ENCODE peak calls at places on chromosome 15, in six cellular contexts. Q, J, H, A, G and O are unnamed samples. For H3K4me1 and H3K9me3, the result is how much of the 10 kb centered on the place peaks cover.

GRCh38 chr15:69265347-69265955 is 33.3 kb upstream of the PAQR5 start:
- DNase-seq in A (no peak), J (no peak), H (peak), G (no peak), Q (no peak), O (peak)

GRCh38 chr15:78056714-78057269 is 20.7 kb downstream of the TBC1D2B start:
- DNase-seq in Q (no peak), H (no peak), A (no peak), G (no peak), J (no peak), O (no peak)

GRCh38 chr15:74399511-74400312 is 32.3 kb upstream of the CYP11A1 start:
- DNase-seq in H (no peak), A (no peak), G (no peak), J (no peak), Q (peak), O (no peak)

GRCh38 chr15:34808016-34808415 is 12.7 kb upstream of the ACTC1 start:
- DNase-seq in Q (no peak), G (no peak), J (no peak), A (no peak), H (no peak), O (no peak)

GRCh38 chr15:68620721-68621528 is 42.1 kb downstream of the CORO2B start:
- DNase-seq in A (no peak), Q (no peak), G (no peak), J (peak), H (peak), O (peak)

GRCh38 chr15:40766906-40767837 is 2.6 kb upstream of the C15orf62 start:
- DNase-seq in G (no peak), Q (no peak), H (no peak), J (no peak), A (no peak), O (no peak)

GRCh38 chr15:23546158-23546557 is 19.3 kb upstream of the MKRN3 start:
- DNase-seq in J (no peak), A (no peak), G (no peak), Q (no peak), H (no peak), O (no peak)

GRCh38 chr15:75348563-75349350 is 1.9 kb downstream of the NEIL1 start:
- DNase-seq in A (peak), Q (no peak), G (no peak), J (no peak), H (peak), O (peak)

GRCh38 chr15:69013726-69014406 is 629 bp upstream of the NOX5 start:
- DNase-seq in Q (no peak), H (no peak), G (no peak), J (no peak), A (no peak), O (no peak)

GRCh38 chr15:49865925-49866757 is 245.3 kb downstream of the DTWD1 start:
- DNase-seq in J (no peak), Q (no peak), G (peak), H (no peak), A (no peak), O (no peak)

GRCh38 chr15:90407871-90408317 is 19.9 kb downstream of the IQGAP1 start:
- DNase-seq in H (no peak), A (no peak), J (no peak), G (no peak), Q (peak), O (no peak)

GRCh38 chr15:73598540-73599195 is 34.5 kb downstream of the NPTN start:
- DNase-seq in H (no peak), Q (no peak), A (no peak), G (no peak), J (no peak), O (peak)

GRCh38 chr15:66152650-66153049 is 100.9 kb downstream of the MEGF11 start:
- DNase-seq in Q (no peak), A (no peak), H (no peak), G (no peak), J (no peak), O (no peak)

GRCh38 chr15:76274226-76274625 is 37.0 kb downstream of the ETFA start:
- DNase-seq in Q (no peak), A (no peak), G (no peak), H (no peak), J (no peak), O (no peak)

GRCh38 chr15:91039996-91040395 is 17.6 kb upstream of the VPS33B start:
- DNase-seq in Q (no peak), H (no peak), A (no peak), G (no peak), J (no peak), O (no peak)

GRCh38 chr15:41777421-41777973 is 3.2 kb downstream of the MAPKBP1 start:
- DNase-seq in A (no peak), H (no peak), J (no peak), G (no peak), Q (no peak), O (no peak)

GRCh38 chr15:90819850-90820249 is 48.5 kb upstream of the FURIN start:
- DNase-seq in Q (no peak), G (no peak), A (peak), J (no peak), H (no peak), O (no peak)

GRCh38 chr15:77002436-77002835 is 7.5 kb downstream of the PSTPIP1 start:
- DNase-seq in A (no peak), J (no peak), G (no peak), H (no peak), Q (no peak), O (peak)

GRCh38 chr15:80179025-80179759 is 26.4 kb downstream of the FAH start:
- DNase-seq in G (peak), J (no peak), A (no peak), H (no peak), Q (no peak), O (peak)

GRCh38 chr15:62112616-62113593 is 46.1 kb downstream of the C2CD4A start:
- DNase-seq in G (no peak), Q (no peak), H (no peak), A (no peak), J (no peak), O (peak)

GRCh38 chr15:78034495-78035191 is 42.9 kb downstream of the TBC1D2B start:
- DNase-seq in A (peak), G (no peak), J (no peak), H (no peak), Q (peak), O (no peak)

GRCh38 chr15:26294062-26294689 is 431.0 kb upstream of the ATP10A start:
- DNase-seq in H (peak), J (no peak), G (no peak), A (no peak), Q (no peak), O (no peak)

GRCh38 chr15:63843901-63844317 is 10.2 kb upstream of the HERC1 start:
- DNase-seq in A (no peak), Q (no peak), J (no peak), H (no peak), G (no peak), O (peak)

GRCh38 chr15:100908466-100908865 is 10.7 kb upstream of the LRRK1 start:
- DNase-seq in G (no peak), A (no peak), H (no peak), Q (no peak), J (no peak), O (no peak)

GRCh38 chr15:81098884-81099601 is 35.0 kb upstream of the CFAP161 start:
- DNase-seq in G (no peak), A (no peak), Q (no peak), J (peak), H (no peak), O (no peak)

GRCh38 chr15:34812369-34812768 is 17.0 kb upstream of the ACTC1 start:
- DNase-seq in J (no peak), H (no peak), A (no peak), G (no peak), Q (no peak), O (peak)

GRCh38 chr15:65066001-65066634 is 1.7 kb downstream of the RASL12 start:
- DNase-seq in G (no peak), A (no peak), Q (no peak), J (no peak), H (no peak), O (no peak)
- H3K4me1 ChIP-seq in G (under half), A (under half), Q (under half), J (half or more), H (under half), O (under half)

DNA sequence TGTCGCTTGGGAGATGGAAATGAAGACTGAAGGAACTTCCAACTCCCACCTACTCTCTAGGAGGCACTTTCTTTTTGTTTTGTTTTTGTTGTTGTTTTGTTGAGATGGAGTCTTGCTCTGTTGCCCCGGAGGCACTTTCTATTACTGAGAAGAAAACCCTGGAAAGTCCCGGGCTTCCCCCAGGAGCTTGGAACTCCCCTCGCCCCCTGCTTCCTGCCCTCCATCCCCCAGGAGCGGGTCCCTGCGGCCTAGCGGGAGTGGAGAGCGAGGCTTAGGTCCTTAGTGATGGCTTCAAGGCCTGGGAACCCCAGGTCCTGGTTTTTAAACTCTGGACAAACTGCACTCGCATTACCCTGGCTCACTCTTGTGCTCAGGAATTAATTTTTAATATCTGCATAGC is 195.7 kb downstream of the OCA2 start:
- DNase-seq in H (no peak), G (no peak), Q (no peak), J (no peak), A (no peak), O (no peak)
- H3K9me3 ChIP-seq in H (under half), G (under half), Q (under half), J (under half), A (under half), O (under half)

GRCh38 chr15:98860647-98861041 is 146.9 kb downstream of the PGPEP1L start:
- DNase-seq in H (no peak), Q (no peak), A (no peak), G (no peak), J (no peak), O (no peak)

GRCh38 chr15:98863983-98864382 is 143.6 kb downstream of the PGPEP1L start:
- DNase-seq in G (no peak), A (no peak), J (no peak), H (no peak), Q (no peak), O (no peak)

GRCh38 chr15:98859149-98859548 is 148.4 kb downstream of the PGPEP1L start:
- DNase-seq in J (no peak), H (no peak), G (no peak), A (no peak), Q (no peak), O (no peak)

GRCh38 chr15:98858610-98859023 is 149.0 kb downstream of the PGPEP1L start:
- DNase-seq in J (no peak), A (peak), G (no peak), H (no peak), Q (no peak), O (no peak)

GRCh38 chr15:98861188-98861587 is 146.4 kb downstream of the PGPEP1L start:
- DNase-seq in H (no peak), A (no peak), J (no peak), Q (no peak), G (no peak), O (no peak)
- H3K4me1 ChIP-seq in H (under half), A (under half), J (half or more), Q (under half), G (half or more), O (under half)

DNA sequence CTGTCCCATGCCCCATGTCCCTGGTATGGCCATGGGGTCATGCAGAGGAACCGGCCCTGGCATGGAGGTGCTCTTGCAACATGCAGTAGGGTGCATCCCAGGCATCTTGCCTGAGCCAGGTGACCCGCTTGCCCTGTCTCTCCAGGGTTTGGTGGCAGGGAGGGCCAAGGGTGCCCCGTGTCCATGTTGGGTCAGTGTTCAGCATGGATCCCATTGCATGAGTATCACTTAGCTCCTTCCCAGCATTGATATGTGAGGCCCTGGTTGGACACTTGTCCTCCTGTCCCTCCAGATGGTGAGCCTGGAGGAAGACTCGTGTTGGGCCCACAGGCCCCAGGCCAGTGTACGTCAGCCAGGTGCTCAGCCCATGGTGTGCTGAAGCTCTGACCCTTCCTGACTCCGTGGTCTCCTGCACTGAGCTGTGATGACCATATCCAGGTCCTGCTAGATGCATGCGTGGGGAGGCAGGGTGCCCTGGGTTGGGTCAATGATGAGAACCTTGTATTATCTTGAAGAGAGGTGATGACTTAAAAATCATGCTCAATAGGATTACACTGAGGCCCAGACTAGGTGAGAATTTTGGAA is 205.0 kb downstream of the UBE3A start:
- DNase-seq in J (no peak), H (no peak), A (peak), G (no peak), Q (no peak), O (no peak)
- H3K9me3 ChIP-seq in J (under half), H (under half), A (under half), G (under half), Q (under half), O (under half)

GRCh38 chr15:60009581-60010379 is 5.7 kb downstream of the FOXB1 start:
- DNase-seq in H (no peak), G (no peak), Q (no peak), J (no peak), A (peak), O (no peak)
- H3K4me1 ChIP-seq in H (under half), G (under half), Q (under half), J (under half), A (under half), O (under half)

DNA sequence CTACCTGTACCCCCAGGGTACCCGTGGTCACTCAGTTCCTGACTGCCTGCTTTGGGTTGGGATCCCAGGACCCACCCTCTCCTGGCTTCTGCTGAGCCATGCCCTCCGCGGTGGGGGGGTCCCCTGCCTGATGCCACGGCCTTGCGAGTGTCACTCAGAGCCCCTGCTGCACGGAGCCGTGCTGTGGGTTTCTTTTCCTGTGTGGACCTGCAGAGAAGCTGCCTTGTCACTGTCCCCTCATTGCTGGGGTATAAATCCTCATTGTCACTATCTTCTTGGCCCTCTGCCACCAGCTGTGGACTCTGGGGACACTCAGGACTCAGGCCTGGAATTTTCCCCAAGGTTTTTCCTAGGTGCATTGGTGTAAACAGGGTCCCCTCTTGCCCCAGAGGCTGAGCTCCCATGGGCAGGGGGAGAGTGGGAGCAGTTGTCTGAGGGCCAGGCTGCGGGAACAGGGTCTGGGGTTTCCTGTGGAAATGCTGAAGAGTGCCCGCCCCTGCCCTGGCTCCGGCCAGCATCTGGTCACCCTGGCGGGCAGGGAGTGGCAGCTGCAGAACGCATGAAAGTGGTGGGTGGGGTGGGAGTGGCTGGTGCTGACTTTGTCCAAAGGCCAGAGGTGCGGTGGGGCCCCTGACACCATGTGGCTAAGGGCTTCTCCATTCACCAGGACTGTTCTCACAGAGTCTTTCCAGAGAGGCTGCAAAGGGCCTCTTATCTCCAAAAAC is 191.7 kb downstream of the GOLGA6L6 start:
- DNase-seq in A (peak), J (peak), Q (no peak), G (no peak), H (no peak), O (no peak)
- H3K9me3 ChIP-seq in A (under half), J (under half), Q (under half), G (under half), H (under half), O (under half)

GRCh38 chr15:86273309-86273708 is 193.6 kb downstream of the AGBL1 start:
- DNase-seq in G (no peak), H (no peak), A (no peak), J (no peak), Q (no peak), O (no peak)
- H3K4me1 ChIP-seq in G (under half), H (under half), A (under half), J (under half), Q (under half), O (under half)

GRCh38 chr15:25067725-25068309 is 113.0 kb downstream of the SNRPN start:
- DNase-seq in A (no peak), G (no peak), H (no peak), J (no peak), Q (no peak), O (no peak)

GRCh38 chr15:25070357-25070963 is 115.7 kb downstream of the SNRPN start:
- DNase-seq in G (no peak), Q (no peak), J (no peak), A (no peak), H (no peak), O (no peak)

GRCh38 chr15:25068696-25069095 is 113.9 kb downstream of the SNRPN start:
- DNase-seq in H (no peak), J (no peak), Q (no peak), G (no peak), A (no peak), O (no peak)

DNA sequence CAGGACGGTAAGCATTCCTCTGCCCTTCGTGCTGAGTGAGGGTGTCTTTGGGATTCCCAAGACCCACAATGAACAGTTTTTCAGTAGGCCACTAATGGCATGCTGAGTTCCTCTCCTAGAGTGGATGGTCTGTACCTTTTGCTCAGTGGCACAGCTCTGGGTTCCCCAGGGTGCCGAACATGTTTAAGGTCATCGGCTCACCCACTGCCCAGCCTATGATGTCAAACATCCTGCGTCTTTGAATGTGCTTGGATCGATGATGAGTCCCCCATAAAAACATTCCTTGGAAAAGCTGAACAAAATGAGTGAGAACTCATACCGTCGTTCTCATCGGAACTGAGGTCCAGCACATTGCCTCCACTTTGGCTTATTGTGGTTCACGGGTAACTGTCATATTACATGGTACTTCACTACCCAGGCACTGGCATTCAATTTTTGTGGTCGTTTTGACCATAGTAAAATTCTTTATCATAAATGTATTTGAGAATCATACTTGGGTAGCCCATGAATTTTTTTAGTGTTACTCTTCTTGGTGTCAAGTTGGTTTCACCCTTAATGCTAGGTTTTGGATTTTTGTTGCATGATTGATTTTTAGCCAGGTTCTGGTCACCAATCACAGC is 118.2 kb downstream of the SNRPN start:
- DNase-seq in J (no peak), Q (no peak), A (no peak), H (no peak), G (no peak), O (no peak)
- H3K9me3 ChIP-seq in J (under half), Q (half or more), A (under half), H (under half), G (half or more), O (half or more)

DNA sequence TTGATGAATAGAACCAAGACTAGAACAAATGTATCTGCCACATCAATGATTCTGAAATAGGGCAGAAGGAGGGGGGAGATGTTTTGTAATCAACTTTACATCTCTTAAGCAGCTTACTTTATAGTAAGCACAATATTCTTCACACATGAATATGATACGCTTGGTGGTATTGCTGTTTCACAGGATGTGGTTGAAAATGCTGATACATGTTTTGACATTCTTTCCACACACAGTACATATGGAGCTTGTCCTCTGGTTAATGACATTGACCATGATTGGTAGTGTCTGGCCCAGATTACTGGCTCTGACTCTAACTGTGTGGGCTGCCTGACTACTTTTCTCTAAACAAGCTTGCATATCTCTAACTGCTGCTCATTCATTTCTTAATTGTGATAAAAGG is 168.9 kb downstream of the KLHL25 start:
- DNase-seq in J (no peak), G (no peak), A (no peak), Q (peak), H (no peak), O (peak)
- H3K4me1 ChIP-seq in J (under half), G (under half), A (under half), Q (under half), H (under half), O (half or more)